ENCODE peak calls at places on chromosomes 6 and 20, in six cellular contexts. One of them, this sample, is unnamed.

GRCh38 chr6:154154389-154154967 is 115.4 kb downstream of the OPRM1 start:
- DNase-seq in activated CD4-positive, alpha-beta T cell treated with anti-CD3 and anti-CD28 coated beads, Interleukin-2, amount 50 U/mL, for 1 hour: peak
- DNase-seq in effector memory CD8-positive, alpha-beta T cell: peak
- DNase-seq in lung: peak
- DNase-seq in A673: peak
- DNase-seq in AG09319: peak
- DNase-seq in this sample: peak

GRCh38 chr20:32823737-32824588 is 4.2 kb downstream of the MAPRE1 start:
- DNase-seq in activated CD4-positive, alpha-beta T cell treated with anti-CD3 and anti-CD28 coated beads, Interleukin-2, amount 50 U/mL, for 1 hour: no peak
- DNase-seq in effector memory CD8-positive, alpha-beta T cell: no peak
- DNase-seq in lung: no peak
- DNase-seq in A673: no peak
- DNase-seq in AG09319: no peak
- DNase-seq in this sample: no peak

GRCh38 chr6:62614442-62614841 is 328.4 kb upstream of the KHDRBS2 start:
- DNase-seq in activated CD4-positive, alpha-beta T cell treated with anti-CD3 and anti-CD28 coated beads, Interleukin-2, amount 50 U/mL, for 1 hour: no peak
- DNase-seq in effector memory CD8-positive, alpha-beta T cell: no peak
- DNase-seq in lung: no peak
- DNase-seq in A673: no peak
- DNase-seq in AG09319: no peak
- DNase-seq in this sample: no peak

GRCh38 chr20:63223121-63223825 is 7.3 kb upstream of the YTHDF1 start:
- DNase-seq in activated CD4-positive, alpha-beta T cell treated with anti-CD3 and anti-CD28 coated beads, Interleukin-2, amount 50 U/mL, for 1 hour: peak
- DNase-seq in effector memory CD8-positive, alpha-beta T cell: peak
- DNase-seq in lung: no peak
- DNase-seq in A673: peak
- DNase-seq in AG09319: no peak
- DNase-seq in this sample: no peak

GRCh38 chr6:8825726-8826125 is 390.4 kb upstream of the SLC35B3 start:
- DNase-seq in activated CD4-positive, alpha-beta T cell treated with anti-CD3 and anti-CD28 coated beads, Interleukin-2, amount 50 U/mL, for 1 hour: no peak
- DNase-seq in effector memory CD8-positive, alpha-beta T cell: no peak
- DNase-seq in lung: no peak
- DNase-seq in A673: no peak
- DNase-seq in AG09319: no peak
- DNase-seq in this sample: no peak

GRCh38 chr6:136067731-136068341 is 182.3 kb downstream of the MTFR2 start:
- DNase-seq in activated CD4-positive, alpha-beta T cell treated with anti-CD3 and anti-CD28 coated beads, Interleukin-2, amount 50 U/mL, for 1 hour: no peak
- DNase-seq in effector memory CD8-positive, alpha-beta T cell: no peak
- DNase-seq in lung: no peak
- DNase-seq in A673: peak
- DNase-seq in AG09319: no peak
- DNase-seq in this sample: peak

GRCh38 chr20:14820771-14821170 is 483.4 kb upstream of the FLRT3 start:
- DNase-seq in activated CD4-positive, alpha-beta T cell treated with anti-CD3 and anti-CD28 coated beads, Interleukin-2, amount 50 U/mL, for 1 hour: no peak
- DNase-seq in effector memory CD8-positive, alpha-beta T cell: no peak
- DNase-seq in lung: no peak
- DNase-seq in A673: no peak
- DNase-seq in AG09319: no peak
- DNase-seq in this sample: peak

GRCh38 chr6:160078883-160079685 is 42.5 kb upstream of the SLC22A1 start:
- DNase-seq in activated CD4-positive, alpha-beta T cell treated with anti-CD3 and anti-CD28 coated beads, Interleukin-2, amount 50 U/mL, for 1 hour: no peak
- DNase-seq in effector memory CD8-positive, alpha-beta T cell: no peak
- DNase-seq in lung: no peak
- DNase-seq in A673: no peak
- DNase-seq in AG09319: no peak
- DNase-seq in this sample: no peak

GRCh38 chr6:123569575-123569974 is 67.2 kb downstream of the TRDN start:
- DNase-seq in activated CD4-positive, alpha-beta T cell treated with anti-CD3 and anti-CD28 coated beads, Interleukin-2, amount 50 U/mL, for 1 hour: no peak
- DNase-seq in effector memory CD8-positive, alpha-beta T cell: no peak
- DNase-seq in lung: no peak
- DNase-seq in A673: no peak
- DNase-seq in AG09319: no peak
- DNase-seq in this sample: no peak

GRCh38 chr6:39881851-39882566 is 52.3 kb downstream of the MOCS1 start:
- DNase-seq in activated CD4-positive, alpha-beta T cell treated with anti-CD3 and anti-CD28 coated beads, Interleukin-2, amount 50 U/mL, for 1 hour: no peak
- DNase-seq in effector memory CD8-positive, alpha-beta T cell: no peak
- DNase-seq in lung: no peak
- DNase-seq in A673: no peak
- DNase-seq in AG09319: peak
- DNase-seq in this sample: no peak

GRCh38 chr20:24684421-24684871 is 215.0 kb downstream of the SYNDIG1 start:
- DNase-seq in activated CD4-positive, alpha-beta T cell treated with anti-CD3 and anti-CD28 coated beads, Interleukin-2, amount 50 U/mL, for 1 hour: no peak
- DNase-seq in effector memory CD8-positive, alpha-beta T cell: no peak
- DNase-seq in lung: no peak
- DNase-seq in A673: no peak
- DNase-seq in AG09319: no peak
- DNase-seq in this sample: no peak

GRCh38 chr6:111724039-111724438 is 118.4 kb upstream of the TRAF3IP2 start:
- DNase-seq in activated CD4-positive, alpha-beta T cell treated with anti-CD3 and anti-CD28 coated beads, Interleukin-2, amount 50 U/mL, for 1 hour: no peak
- DNase-seq in effector memory CD8-positive, alpha-beta T cell: no peak
- DNase-seq in lung: no peak
- DNase-seq in A673: no peak
- DNase-seq in AG09319: no peak
- DNase-seq in this sample: no peak

GRCh38 chr6:11428351-11428750 is 109.2 kb upstream of the TMEM170B start:
- DNase-seq in activated CD4-positive, alpha-beta T cell treated with anti-CD3 and anti-CD28 coated beads, Interleukin-2, amount 50 U/mL, for 1 hour: no peak
- DNase-seq in effector memory CD8-positive, alpha-beta T cell: no peak
- DNase-seq in lung: no peak
- DNase-seq in A673: no peak
- DNase-seq in AG09319: no peak
- DNase-seq in this sample: no peak

GRCh38 chr20:62776692-62777527 is 19.4 kb upstream of the MRGBP start:
- DNase-seq in activated CD4-positive, alpha-beta T cell treated with anti-CD3 and anti-CD28 coated beads, Interleukin-2, amount 50 U/mL, for 1 hour: peak
- DNase-seq in effector memory CD8-positive, alpha-beta T cell: peak
- DNase-seq in lung: no peak
- DNase-seq in A673: peak
- DNase-seq in AG09319: no peak
- DNase-seq in this sample: peak

GRCh38 chr6:56570434-56571359 is 72.0 kb downstream of the DST start:
- DNase-seq in activated CD4-positive, alpha-beta T cell treated with anti-CD3 and anti-CD28 coated beads, Interleukin-2, amount 50 U/mL, for 1 hour: no peak
- DNase-seq in effector memory CD8-positive, alpha-beta T cell: no peak
- DNase-seq in lung: no peak
- DNase-seq in A673: peak
- DNase-seq in AG09319: no peak
- DNase-seq in this sample: no peak

GRCh38 chr6:5055118-5055517 is 30.0 kb upstream of the PPP1R3G start:
- DNase-seq in activated CD4-positive, alpha-beta T cell treated with anti-CD3 and anti-CD28 coated beads, Interleukin-2, amount 50 U/mL, for 1 hour: no peak
- DNase-seq in effector memory CD8-positive, alpha-beta T cell: no peak
- DNase-seq in lung: no peak
- DNase-seq in A673: no peak
- DNase-seq in AG09319: no peak
- DNase-seq in this sample: no peak

GRCh38 chr6:43716099-43716498 is 28.5 kb upstream of the MRPS18A start:
- DNase-seq in activated CD4-positive, alpha-beta T cell treated with anti-CD3 and anti-CD28 coated beads, Interleukin-2, amount 50 U/mL, for 1 hour: no peak
- DNase-seq in effector memory CD8-positive, alpha-beta T cell: no peak
- DNase-seq in lung: no peak
- DNase-seq in A673: peak
- DNase-seq in AG09319: no peak
- DNase-seq in this sample: no peak

GRCh38 chr6:148611213-148611612 is 135.6 kb upstream of the UST start:
- DNase-seq in activated CD4-positive, alpha-beta T cell treated with anti-CD3 and anti-CD28 coated beads, Interleukin-2, amount 50 U/mL, for 1 hour: no peak
- DNase-seq in effector memory CD8-positive, alpha-beta T cell: no peak
- DNase-seq in lung: peak
- DNase-seq in A673: peak
- DNase-seq in AG09319: peak
- DNase-seq in this sample: peak

GRCh38 chr6:37321516-37321915 is 32.3 kb upstream of the RNF8 start:
- DNase-seq in activated CD4-positive, alpha-beta T cell treated with anti-CD3 and anti-CD28 coated beads, Interleukin-2, amount 50 U/mL, for 1 hour: no peak
- DNase-seq in effector memory CD8-positive, alpha-beta T cell: no peak
- DNase-seq in lung: no peak
- DNase-seq in A673: no peak
- DNase-seq in AG09319: no peak
- DNase-seq in this sample: no peak

GRCh38 chr20:19735446-19735845 is 22.6 kb upstream of the RIN2 start:
- DNase-seq in activated CD4-positive, alpha-beta T cell treated with anti-CD3 and anti-CD28 coated beads, Interleukin-2, amount 50 U/mL, for 1 hour: no peak
- DNase-seq in effector memory CD8-positive, alpha-beta T cell: no peak
- DNase-seq in lung: peak
- DNase-seq in A673: peak
- DNase-seq in AG09319: no peak
- DNase-seq in this sample: peak

GRCh38 chr20:9279905-9280304 is 211.0 kb downstream of the PLCB4 start:
- DNase-seq in activated CD4-positive, alpha-beta T cell treated with anti-CD3 and anti-CD28 coated beads, Interleukin-2, amount 50 U/mL, for 1 hour: no peak
- DNase-seq in effector memory CD8-positive, alpha-beta T cell: no peak
- DNase-seq in lung: no peak
- DNase-seq in A673: no peak
- DNase-seq in AG09319: no peak
- DNase-seq in this sample: no peak